ENCODE peak calls at places on chromosome 4, in six cellular contexts. E is NB4, L is hepatocyte, Z is foreskin keratinocyte, V is heart right ventricle, A is osteoblast. B is an unnamed sample.

GRCh38 chr4:106746451-106746850 is 289.7 kb downstream of the DKK2 start:
- DNase-seq in E (peak), L (no peak), Z (peak), V (no peak), A (no peak), B (no peak)

GRCh38 chr4:137360701-137361213 is 171.5 kb downstream of the PCDH18 start:
- DNase-seq in E (no peak), L (no peak), Z (peak), V (no peak), A (no peak), B (no peak)

GRCh38 chr4:54167508-54167907 is 61.6 kb upstream of the PDGFRA start:
- DNase-seq in E (no peak), L (no peak), Z (no peak), V (no peak), A (no peak), B (no peak)

GRCh38 chr4:3250956-3251690 is 2.2 kb downstream of the MSANTD1 start:
- DNase-seq in E (no peak), L (no peak), Z (no peak), V (no peak), A (peak), B (peak)

GRCh38 chr4:22434895-22435294 is 81.0 kb downstream of the ADGRA3 start:
- DNase-seq in E (peak), L (peak), Z (peak), V (no peak), A (peak), B (peak)

GRCh38 chr4:184647391-184648101 is 1.7 kb downstream of the CASP3 start:
- DNase-seq in E (no peak), L (no peak), Z (peak), V (no peak), A (no peak), B (no peak)

GRCh38 chr4:164572877-164573279 is 181.1 kb upstream of the SMIM31 start:
- DNase-seq in E (no peak), L (no peak), Z (peak), V (no peak), A (no peak), B (no peak)

GRCh38 chr4:176988226-176988625 is 195.5 kb upstream of the VEGFC start:
- DNase-seq in E (no peak), L (peak), Z (peak), V (no peak), A (peak), B (no peak)

GRCh38 chr4:179766938-179767337 is 2324.7 kb upstream of the AGA start:
- DNase-seq in E (no peak), L (no peak), Z (no peak), V (no peak), A (no peak), B (no peak)

GRCh38 chr4:186557486-186557885 is 2.1 kb upstream of the MTNR1A start:
- DNase-seq in E (peak), L (no peak), Z (no peak), V (no peak), A (no peak), B (no peak)

GRCh38 chr4:105840426-105841174 is 54.7 kb upstream of the NPNT start:
- DNase-seq in E (no peak), L (no peak), Z (no peak), V (no peak), A (no peak), B (no peak)

GRCh38 chr4:85005865-85006377 is 39.4 kb upstream of the WDFY3 start:
- DNase-seq in E (peak), L (no peak), Z (peak), V (no peak), A (peak), B (no peak)

GRCh38 chr4:87224036-87224923 is 3.9 kb upstream of the KLHL8 start:
- DNase-seq in E (no peak), L (no peak), Z (no peak), V (no peak), A (no peak), B (no peak)

GRCh38 chr4:151325320-151326246 is at the start of gene SH3D19:
- DNase-seq in E (no peak), L (peak), Z (peak), V (peak), A (peak), B (peak)

GRCh38 chr4:57061395-57061794 is 48.8 kb downstream of the IGFBP7 start:
- DNase-seq in E (no peak), L (no peak), Z (no peak), V (no peak), A (no peak), B (no peak)

GRCh38 chr4:5019274-5019673 is at the start of gene CYTL1:
- DNase-seq in E (peak), L (no peak), Z (no peak), V (no peak), A (no peak), B (peak)

GRCh38 chr4:143186634-143187033 is 1.9 kb downstream of the USP38 start:
- DNase-seq in E (peak), L (peak), Z (no peak), V (no peak), A (no peak), B (no peak)

GRCh38 chr4:4406455-4407298 is 19.8 kb downstream of the NSG1 start:
- DNase-seq in E (no peak), L (no peak), Z (no peak), V (no peak), A (peak), B (peak)

GRCh38 chr4:17494833-17495232 is 17.1 kb downstream of the QDPR start:
- DNase-seq in E (no peak), L (no peak), Z (no peak), V (no peak), A (no peak), B (peak)

GRCh38 chr4:76623217-76624060 is 188.4 kb downstream of the SHROOM3 start:
- DNase-seq in E (no peak), L (no peak), Z (no peak), V (no peak), A (peak), B (no peak)

GRCh38 chr4:185457136-185457535 is 14.4 kb downstream of the CCDC110 start:
- DNase-seq in E (no peak), L (no peak), Z (no peak), V (no peak), A (no peak), B (no peak)

GRCh38 chr4:113471141-113471860 is 290.2 kb downstream of the CAMK2D start:
- DNase-seq in E (no peak), L (no peak), Z (no peak), V (no peak), A (peak), B (no peak)

GRCh38 chr4:141914746-141915145 is 278.4 kb downstream of the IL15 start:
- DNase-seq in E (no peak), L (no peak), Z (no peak), V (no peak), A (no peak), B (no peak)

GRCh38 chr4:5953003-5953951 is 60.4 kb upstream of the CRMP1 start:
- DNase-seq in E (no peak), L (no peak), Z (no peak), V (no peak), A (no peak), B (no peak)

GRCh38 chr4:92047209-92047877 is 256.4 kb upstream of the GRID2 start:
- DNase-seq in E (no peak), L (peak), Z (peak), V (no peak), A (no peak), B (no peak)

GRCh38 chr4:69888336-69888735 is 28.4 kb upstream of the SULT1E1 start:
- DNase-seq in E (no peak), L (no peak), Z (peak), V (no peak), A (no peak), B (no peak)

GRCh38 chr4:81982846-81983540 is 390.8 kb downstream of the HNRNPD start:
- DNase-seq in E (peak), L (no peak), Z (no peak), V (no peak), A (no peak), B (no peak)

GRCh38 chr4:26589699-26590098 is 5.8 kb downstream of the TBC1D19 start:
- DNase-seq in E (no peak), L (no peak), Z (peak), V (no peak), A (peak), B (no peak)
- TF ChIP-seq CTCF in E (no peak), L (no peak), Z (no peak), V (no peak), A (no peak), B (no peak)

GRCh38 chr4:77905651-77906263 is 43.1 kb downstream of the MRPL1 start:
- DNase-seq in E (no peak), L (no peak), Z (no peak), V (no peak), A (no peak), B (no peak)
- TF ChIP-seq CTCF in E (no peak), L (no peak), Z (no peak), V (no peak), A (no peak), B (no peak)

GRCh38 chr4:115873048-115873447 is 759.6 kb upstream of the NDST4 start:
- DNase-seq in E (no peak), L (no peak), Z (no peak), V (no peak), A (no peak), B (no peak)
- TF ChIP-seq CTCF in E (peak), L (no peak), Z (no peak), V (no peak), A (no peak), B (peak)

DNA sequence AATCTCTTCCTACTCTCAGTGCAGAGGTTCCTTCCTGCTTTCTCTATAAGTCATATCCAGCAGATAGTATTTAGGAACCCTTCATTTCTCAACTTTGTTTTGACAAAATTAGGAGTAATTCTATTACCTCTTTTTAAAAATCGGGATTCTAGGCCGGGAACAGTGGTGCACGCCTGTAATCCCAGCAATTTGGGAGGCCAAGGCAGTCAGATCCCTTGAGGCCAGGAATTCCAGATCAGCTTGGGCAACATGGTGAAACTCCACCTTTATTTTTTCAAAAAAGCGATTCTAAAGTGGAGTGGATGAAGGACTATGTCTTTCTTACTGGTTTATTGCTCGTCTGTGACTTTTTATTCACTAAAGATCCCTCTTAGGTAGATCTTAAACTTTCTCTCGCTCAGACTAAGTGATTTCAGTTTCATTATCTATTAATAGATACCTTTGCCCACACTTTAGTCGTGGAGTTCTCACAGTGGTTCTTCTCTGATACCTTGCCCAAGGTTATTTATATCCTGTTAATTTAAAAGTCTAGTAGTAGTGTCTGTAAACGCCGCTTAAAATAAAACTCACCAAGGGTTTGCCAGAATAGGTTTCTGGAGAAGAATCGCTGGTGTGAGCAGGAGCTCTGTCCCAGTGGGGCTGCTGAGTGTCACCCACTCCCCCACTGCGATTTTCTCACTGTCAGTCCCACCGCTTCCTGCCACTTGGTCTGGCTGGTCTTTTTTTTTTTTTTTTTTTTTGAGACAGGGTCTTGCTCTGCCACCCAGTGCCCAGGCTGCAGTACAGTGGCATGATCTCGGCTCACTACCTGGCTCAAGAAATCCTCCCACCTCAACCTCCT is 27.0 kb upstream of the TMEM131L start:
- DNase-seq in E (no peak), L (no peak), Z (no peak), V (no peak), A (peak), B (no peak)
- TF ChIP-seq CTCF in E (no peak), L (no peak), Z (no peak), V (no peak), A (no peak), B (no peak)

GRCh38 chr4:41932988-41933387 is 2.2 kb upstream of the TMEM33 start:
- DNase-seq in E (peak), L (no peak), Z (no peak), V (no peak), A (no peak), B (no peak)

GRCh38 chr4:41930139-41930831 is 4.9 kb upstream of the TMEM33 start:
- DNase-seq in E (no peak), L (no peak), Z (no peak), V (no peak), A (no peak), B (no peak)

DNA sequence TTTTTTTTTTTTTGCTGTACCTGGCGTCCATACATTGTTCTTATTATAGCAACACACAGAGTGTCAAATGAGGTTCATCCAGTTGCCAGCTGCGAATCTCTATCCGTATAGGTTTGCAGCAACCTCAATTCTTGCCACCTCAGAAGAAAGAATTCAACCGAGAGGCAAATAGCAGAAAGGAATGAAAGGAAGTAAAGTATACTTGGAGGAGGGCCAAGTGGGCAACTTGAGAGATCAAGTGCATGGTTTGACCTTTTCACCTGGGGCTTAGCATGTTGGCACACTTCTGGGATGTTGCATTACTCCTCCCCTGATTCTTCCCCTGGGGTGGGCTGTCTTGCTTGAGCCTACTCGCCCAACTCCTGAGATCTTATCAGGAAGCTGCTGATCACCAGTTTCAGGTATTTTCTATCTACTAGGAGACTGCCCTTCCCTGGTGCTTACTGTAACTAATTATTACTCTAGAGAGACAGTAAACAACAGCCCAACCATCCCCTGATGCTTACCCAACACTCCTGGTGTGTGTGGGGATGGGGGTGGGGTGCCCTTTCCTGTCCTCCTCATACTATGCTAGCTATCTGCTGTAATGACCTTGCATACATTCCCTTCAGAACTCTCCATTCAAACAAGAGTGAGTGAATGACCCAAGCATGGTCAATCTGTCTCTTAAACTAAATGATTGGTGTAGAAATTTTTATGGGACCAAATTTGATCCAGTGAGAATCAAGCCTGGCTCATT is 7.3 kb upstream of the TMEM33 start:
- DNase-seq in E (no peak), L (no peak), Z (peak), V (no peak), A (no peak), B (no peak)
- TF ChIP-seq CTCF in E (no peak), L (no peak), Z (no peak), V (no peak), A (no peak), B (no peak)

GRCh38 chr4:94641702-94642560 is 115.8 kb upstream of the BMPR1B start:
- DNase-seq in E (no peak), L (no peak), Z (peak), V (no peak), A (peak), B (no peak)
- TF ChIP-seq CTCF in E (no peak), L (no peak), Z (peak), V (no peak), A (no peak), B (no peak)

DNA sequence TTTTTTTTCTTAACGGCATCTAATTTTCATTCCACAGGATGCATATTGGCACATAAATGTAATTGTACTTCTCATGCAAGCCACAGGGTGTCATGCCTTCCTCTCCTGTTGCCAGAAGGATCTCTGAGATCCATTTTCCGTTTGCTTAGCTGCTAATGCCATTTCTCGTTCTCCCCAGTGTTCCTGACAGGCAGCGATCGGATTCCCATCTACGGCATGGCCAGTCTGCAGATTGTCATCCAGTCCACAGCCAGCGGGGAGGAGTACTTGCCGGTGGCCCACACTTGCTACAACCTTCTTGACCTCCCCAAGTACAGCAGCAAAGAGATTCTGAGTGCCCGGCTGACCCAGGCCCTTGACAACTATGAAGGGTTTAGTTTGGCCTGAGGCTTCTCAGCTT is 8.9 kb upstream of the NAP1L5 start:
- DNase-seq in E (peak), L (peak), Z (no peak), V (peak), A (peak), B (peak)
- TF ChIP-seq CTCF in E (no peak), L (peak), Z (peak), V (peak), A (peak), B (peak)

GRCh38 chr4:2243682-2244380 is 1.9 kb upstream of the HAUS3 start:
- DNase-seq in E (peak), L (peak), Z (no peak), V (peak), A (peak), B (peak)
- TF ChIP-seq CTCF in E (peak), L (peak), Z (peak), V (peak), A (no peak), B (peak)

DNA sequence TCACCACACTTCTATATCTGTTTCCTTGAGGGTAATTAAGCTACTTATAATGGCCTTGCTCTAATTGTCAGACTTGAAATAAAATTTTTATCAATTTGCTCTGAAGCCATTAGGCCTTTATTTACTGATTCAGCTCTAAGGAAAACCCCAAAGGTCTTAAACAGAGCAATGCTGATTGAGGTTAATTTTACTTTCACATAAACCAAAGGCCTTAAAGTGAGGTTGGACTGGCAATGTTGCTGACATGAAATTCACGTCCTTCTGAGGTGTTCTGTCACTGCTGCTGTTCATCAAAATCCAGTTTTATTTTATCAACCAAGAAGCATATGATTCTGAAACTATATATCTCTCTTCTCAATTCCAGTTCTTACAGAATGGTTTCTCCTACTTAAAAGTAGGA is 21.7 kb upstream of the GPRIN3 start:
- DNase-seq in E (no peak), L (no peak), Z (no peak), V (no peak), A (no peak), B (no peak)
- TF ChIP-seq CTCF in E (no peak), L (no peak), Z (no peak), V (no peak), A (no peak), B (no peak)

DNA sequence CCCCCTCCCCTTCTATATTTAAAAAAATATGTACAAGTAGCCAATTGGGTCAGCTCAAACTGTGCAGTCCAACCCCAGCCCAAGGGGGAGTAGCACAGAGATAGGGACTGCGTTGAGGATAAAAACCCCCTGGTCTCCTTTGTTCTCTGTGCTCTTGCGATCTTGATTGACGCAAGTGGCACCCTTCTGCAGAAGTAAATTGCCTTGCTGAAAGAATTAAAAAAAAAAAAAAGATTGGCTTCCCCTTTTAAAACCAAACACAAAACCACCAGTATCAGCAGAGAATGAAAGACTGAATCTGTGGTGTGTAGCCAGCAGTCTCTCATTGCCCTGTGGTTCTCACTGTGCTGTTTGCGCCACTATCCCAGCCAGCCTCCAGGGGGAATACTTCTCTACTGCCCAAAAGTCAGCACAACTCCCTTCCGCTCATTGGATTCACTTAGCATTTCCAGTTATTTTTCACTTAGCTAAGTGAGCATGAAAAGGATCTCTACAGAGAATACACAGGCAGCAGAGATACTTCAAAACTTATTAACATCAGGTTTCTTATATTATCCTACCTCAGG is 29.7 kb downstream of the MANBA start:
- DNase-seq in E (peak), L (peak), Z (no peak), V (no peak), A (no peak), B (no peak)
- TF ChIP-seq CTCF in E (no peak), L (peak), Z (peak), V (no peak), A (peak), B (peak)

B was measured in BE2C.